ENCODE peak calls at places on chromosomes 7 and 10, in five cellular contexts. One of them, this sample, is unnamed. For H3K27me3, the result is how much of the 10 kb centered on the place peaks cover.

GRCh38 chr7:117132385-117133120 is 179.3 kb downstream of the ST7 start:
- DNase-seq in hepatocyte: no peak
- DNase-seq in IMR-90: peak
- DNase-seq in A673: no peak
- DNase-seq in thoracic aorta: no peak
- DNase-seq in this sample: peak

GRCh38 chr7:16129431-16130126 is 291.8 kb downstream of the CRPPA start:
- DNase-seq in hepatocyte: no peak
- DNase-seq in IMR-90: peak
- DNase-seq in A673: peak
- DNase-seq in thoracic aorta: no peak
- DNase-seq in this sample: peak

GRCh38 chr7:28408974-28409715 is 3.2 kb upstream of the CREB5 start:
- DNase-seq in hepatocyte: peak
- DNase-seq in IMR-90: peak
- DNase-seq in A673: peak
- DNase-seq in thoracic aorta: peak
- DNase-seq in this sample: peak

GRCh38 chr7:34719651-34720050 is 61.6 kb downstream of the NPSR1 start:
- DNase-seq in hepatocyte: no peak
- DNase-seq in IMR-90: no peak
- DNase-seq in A673: no peak
- DNase-seq in thoracic aorta: no peak
- DNase-seq in this sample: no peak

GRCh38 chr7:80014507-80014906 is 120.1 kb upstream of the GNAI1 start:
- DNase-seq in hepatocyte: peak
- DNase-seq in IMR-90: peak
- DNase-seq in A673: peak
- DNase-seq in thoracic aorta: no peak
- DNase-seq in this sample: peak

GRCh38 chr7:8982338-8982994 is 549.1 kb downstream of the NXPH1 start:
- DNase-seq in hepatocyte: no peak
- DNase-seq in IMR-90: no peak
- DNase-seq in A673: peak
- DNase-seq in thoracic aorta: no peak
- DNase-seq in this sample: no peak

GRCh38 chr10:79446451-79447020 is 1.1 kb upstream of the ZCCHC24 start:
- DNase-seq in hepatocyte: peak
- DNase-seq in IMR-90: no peak
- DNase-seq in A673: no peak
- DNase-seq in thoracic aorta: peak
- DNase-seq in this sample: no peak

GRCh38 chr7:2993868-2994267 is 49.8 kb downstream of the CARD11 start:
- DNase-seq in hepatocyte: no peak
- DNase-seq in IMR-90: no peak
- DNase-seq in A673: no peak
- DNase-seq in thoracic aorta: no peak
- DNase-seq in this sample: no peak

GRCh38 chr7:159137906-159138305 is 6.8 kb downstream of the VIPR2 start:
- DNase-seq in hepatocyte: no peak
- DNase-seq in IMR-90: no peak
- DNase-seq in A673: no peak
- DNase-seq in thoracic aorta: no peak
- DNase-seq in this sample: no peak

GRCh38 chr7:70616821-70617220 is 515.1 kb upstream of the GALNT17 start:
- DNase-seq in hepatocyte: no peak
- DNase-seq in IMR-90: no peak
- DNase-seq in A673: no peak
- DNase-seq in thoracic aorta: no peak
- DNase-seq in this sample: no peak

GRCh38 chr7:93171606-93172226 is 23.5 kb upstream of the SAMD9L start:
- DNase-seq in hepatocyte: no peak
- DNase-seq in IMR-90: no peak
- DNase-seq in A673: no peak
- DNase-seq in thoracic aorta: no peak
- DNase-seq in this sample: peak

GRCh38 chr10:22278441-22278782 is 37.8 kb upstream of the COMMD3 start:
- DNase-seq in hepatocyte: no peak
- DNase-seq in IMR-90: no peak
- DNase-seq in A673: no peak
- DNase-seq in thoracic aorta: no peak
- DNase-seq in this sample: no peak

GRCh38 chr10:103789771-103790201 is 65.6 kb downstream of the SH3PXD2A start:
- DNase-seq in hepatocyte: peak
- DNase-seq in IMR-90: no peak
- DNase-seq in A673: no peak
- DNase-seq in thoracic aorta: no peak
- DNase-seq in this sample: peak

GRCh38 chr10:133379152-133379800 is at the start of gene PAOX:
- DNase-seq in hepatocyte: peak
- DNase-seq in IMR-90: peak
- DNase-seq in A673: no peak
- DNase-seq in thoracic aorta: no peak
- DNase-seq in this sample: peak

GRCh38 chr7:52079726-52080125 is 763.1 kb upstream of the COBL start:
- DNase-seq in hepatocyte: no peak
- DNase-seq in IMR-90: no peak
- DNase-seq in A673: no peak
- DNase-seq in thoracic aorta: no peak
- DNase-seq in this sample: no peak

GRCh38 chr10:50625663-50626062 is 1.9 kb upstream of the SGMS1 start:
- DNase-seq in hepatocyte: peak
- DNase-seq in IMR-90: no peak
- DNase-seq in A673: peak
- DNase-seq in thoracic aorta: no peak
- DNase-seq in this sample: no peak

GRCh38 chr7:74044366-74045350 is 16.7 kb downstream of the ELN start:
- DNase-seq in hepatocyte: no peak
- DNase-seq in IMR-90: no peak
- DNase-seq in A673: peak
- DNase-seq in thoracic aorta: no peak
- DNase-seq in this sample: no peak

GRCh38 chr10:43137701-43137970 is 609 bp upstream of the CSGALNACT2 start:
- DNase-seq in hepatocyte: peak
- DNase-seq in IMR-90: peak
- DNase-seq in A673: peak
- DNase-seq in thoracic aorta: no peak
- DNase-seq in this sample: no peak

GRCh38 chr10:64134676-64135075 is 613.5 kb downstream of the REEP3 start:
- DNase-seq in hepatocyte: no peak
- DNase-seq in IMR-90: no peak
- DNase-seq in A673: no peak
- DNase-seq in thoracic aorta: no peak
- DNase-seq in this sample: no peak

GRCh38 chr7:143396625-143397556 is 11.8 kb downstream of the EPHA1 start:
- DNase-seq in hepatocyte: no peak
- DNase-seq in IMR-90: peak
- DNase-seq in A673: no peak
- DNase-seq in thoracic aorta: no peak
- DNase-seq in this sample: no peak

GRCh38 chr7:34128762-34129161 is 223.4 kb downstream of the BMPER start:
- DNase-seq in hepatocyte: no peak
- DNase-seq in IMR-90: peak
- DNase-seq in A673: peak
- DNase-seq in thoracic aorta: no peak
- DNase-seq in this sample: no peak

GRCh38 chr7:81645435-81645834 is 124.4 kb downstream of the HGF start:
- DNase-seq in hepatocyte: no peak
- DNase-seq in IMR-90: no peak
- DNase-seq in A673: no peak
- DNase-seq in thoracic aorta: no peak
- DNase-seq in this sample: no peak

GRCh38 chr10:61169294-61169693 is 225.3 kb upstream of the RHOBTB1 start:
- DNase-seq in hepatocyte: no peak
- DNase-seq in IMR-90: no peak
- DNase-seq in A673: no peak
- DNase-seq in thoracic aorta: no peak
- DNase-seq in this sample: no peak

GRCh38 chr7:80844916-80845315 is 73.9 kb downstream of the SEMA3C start:
- DNase-seq in hepatocyte: no peak
- DNase-seq in IMR-90: no peak
- DNase-seq in A673: no peak
- DNase-seq in thoracic aorta: no peak
- DNase-seq in this sample: no peak

GRCh38 chr7:132183822-132184380 is 392.4 kb downstream of the PLXNA4 start:
- DNase-seq in hepatocyte: no peak
- DNase-seq in IMR-90: no peak
- DNase-seq in A673: no peak
- DNase-seq in thoracic aorta: no peak
- DNase-seq in this sample: no peak

GRCh38 chr10:49183596-49184542 is 4.3 kb downstream of the TMEM273 start:
- DNase-seq in hepatocyte: no peak
- DNase-seq in IMR-90: no peak
- DNase-seq in A673: no peak
- DNase-seq in thoracic aorta: no peak
- DNase-seq in this sample: no peak

GRCh38 chr7:135661311-135662122 is 797 bp upstream of the STMP1 start:
- DNase-seq in hepatocyte: peak
- DNase-seq in IMR-90: no peak
- DNase-seq in A673: no peak
- DNase-seq in thoracic aorta: no peak
- DNase-seq in this sample: peak

GRCh38 chr7:5526190-5527037 is 102.8 kb upstream of the TNRC18 start:
- DNase-seq in hepatocyte: peak
- DNase-seq in IMR-90: peak
- DNase-seq in A673: no peak
- DNase-seq in thoracic aorta: no peak
- DNase-seq in this sample: peak

GRCh38 chr10:75201793-75202307 is 8.7 kb upstream of the VDAC2 start:
- DNase-seq in hepatocyte: peak
- DNase-seq in IMR-90: no peak
- DNase-seq in A673: no peak
- DNase-seq in thoracic aorta: no peak
- DNase-seq in this sample: no peak

GRCh38 chr10:31977440-31978157 is 49.0 kb upstream of the ARHGAP12 start:
- DNase-seq in hepatocyte: no peak
- DNase-seq in IMR-90: peak
- DNase-seq in A673: peak
- DNase-seq in thoracic aorta: no peak
- DNase-seq in this sample: peak

GRCh38 chr10:62903828-62904227 is 87.7 kb upstream of the EGR2 start:
- DNase-seq in hepatocyte: no peak
- DNase-seq in IMR-90: no peak
- DNase-seq in A673: no peak
- DNase-seq in thoracic aorta: no peak
- DNase-seq in this sample: peak

GRCh38 chr10:106560925-106561640 is 603.4 kb downstream of the SORCS1 start:
- DNase-seq in hepatocyte: no peak
- DNase-seq in IMR-90: peak
- DNase-seq in A673: peak
- DNase-seq in thoracic aorta: no peak
- DNase-seq in this sample: peak

GRCh38 chr7:116180302-116180701 is 30.0 kb upstream of the TES start:
- DNase-seq in hepatocyte: peak
- DNase-seq in IMR-90: peak
- DNase-seq in A673: peak
- DNase-seq in thoracic aorta: no peak
- DNase-seq in this sample: peak

DNA sequence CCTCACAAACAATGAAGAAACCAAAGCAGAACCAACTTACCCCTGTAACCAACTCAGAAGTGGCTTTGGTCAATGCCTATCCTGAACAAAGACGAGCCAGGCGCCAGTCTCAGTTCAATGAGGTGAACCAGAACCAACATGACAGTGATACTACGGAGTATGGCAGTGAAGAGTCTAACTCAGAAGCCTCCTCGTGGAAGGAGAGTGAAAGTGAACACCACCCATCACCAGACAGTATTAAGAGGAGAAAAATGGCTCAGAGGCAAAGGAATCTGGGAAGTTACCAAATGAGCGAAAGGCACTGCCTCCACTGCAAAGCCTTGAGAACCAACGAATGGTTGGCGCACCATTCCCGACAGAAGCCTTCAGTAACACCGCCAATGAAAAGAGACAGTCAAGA is 8.4 kb downstream of the SSMEM1 start:
- DNase-seq in hepatocyte: no peak
- DNase-seq in IMR-90: no peak
- DNase-seq in A673: no peak
- DNase-seq in thoracic aorta: no peak
- DNase-seq in this sample: no peak
- TF ChIP-seq CTCF in hepatocyte: no peak
- TF ChIP-seq CTCF in IMR-90: no peak
- TF ChIP-seq CTCF in A673: no peak
- TF ChIP-seq CTCF in thoracic aorta: no peak
- TF ChIP-seq CTCF in this sample: no peak

DNA sequence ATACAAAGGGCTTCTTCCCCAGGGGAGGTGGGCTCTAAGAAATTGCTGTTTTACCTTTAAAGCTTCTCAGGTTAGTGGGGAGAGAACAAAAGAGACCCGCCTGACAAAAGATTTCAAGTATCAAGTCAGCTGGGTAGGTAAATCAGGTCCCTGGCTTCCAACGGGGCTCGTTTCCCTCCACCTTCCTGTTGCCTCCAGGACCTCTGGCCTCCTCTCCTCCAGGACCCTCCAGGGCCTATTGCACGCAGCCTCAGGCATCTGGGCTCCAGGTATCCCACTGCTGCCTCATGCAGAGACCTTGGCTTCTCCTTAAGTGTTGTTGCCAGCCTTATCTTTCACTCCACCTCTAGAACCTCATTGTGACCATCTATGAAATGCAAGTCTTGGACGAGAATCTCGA is 2.9 kb downstream of the BNIP3 start:
- DNase-seq in hepatocyte: no peak
- DNase-seq in IMR-90: no peak
- DNase-seq in A673: no peak
- DNase-seq in thoracic aorta: no peak
- DNase-seq in this sample: no peak
- H3K4me3 ChIP-seq in hepatocyte: no peak
- H3K4me3 ChIP-seq in IMR-90: peak
- H3K4me3 ChIP-seq in A673: no peak
- H3K4me3 ChIP-seq in thoracic aorta: no peak
- H3K4me3 ChIP-seq in this sample: no peak

GRCh38 chr7:1344421-1344820 is 111.7 kb downstream of the UNCX start:
- DNase-seq in hepatocyte: no peak
- DNase-seq in IMR-90: no peak
- DNase-seq in A673: no peak
- DNase-seq in thoracic aorta: no peak
- DNase-seq in this sample: no peak
- H3K27me3 ChIP-seq in hepatocyte: under half
- H3K27me3 ChIP-seq in IMR-90: under half
- H3K27me3 ChIP-seq in A673: under half
- H3K27me3 ChIP-seq in thoracic aorta: under half
- H3K27me3 ChIP-seq in this sample: under half

GRCh38 chr7:157726764-157727163 is 390.0 kb downstream of the DNAJB6 start:
- DNase-seq in hepatocyte: no peak
- DNase-seq in IMR-90: no peak
- DNase-seq in A673: no peak
- DNase-seq in thoracic aorta: no peak
- DNase-seq in this sample: no peak

GRCh38 chr7:157727964-157728615 is 391.3 kb downstream of the DNAJB6 start:
- DNase-seq in hepatocyte: no peak
- DNase-seq in IMR-90: no peak
- DNase-seq in A673: no peak
- DNase-seq in thoracic aorta: no peak
- DNase-seq in this sample: no peak

GRCh38 chr7:157730614-157731013 is 393.8 kb downstream of the DNAJB6 start:
- DNase-seq in hepatocyte: no peak
- DNase-seq in IMR-90: no peak
- DNase-seq in A673: no peak
- DNase-seq in thoracic aorta: no peak
- DNase-seq in this sample: no peak

GRCh38 chr7:157734926-157735640 is 398.3 kb downstream of the DNAJB6 start:
- DNase-seq in hepatocyte: no peak
- DNase-seq in IMR-90: no peak
- DNase-seq in A673: no peak
- DNase-seq in thoracic aorta: no peak
- DNase-seq in this sample: no peak

GRCh38 chr7:157729566-157729965 is 392.8 kb downstream of the DNAJB6 start:
- DNase-seq in hepatocyte: no peak
- DNase-seq in IMR-90: no peak
- DNase-seq in A673: no peak
- DNase-seq in thoracic aorta: no peak
- DNase-seq in this sample: no peak
- TF ChIP-seq CTCF in hepatocyte: no peak
- TF ChIP-seq CTCF in IMR-90: no peak
- TF ChIP-seq CTCF in A673: no peak
- TF ChIP-seq CTCF in thoracic aorta: no peak
- TF ChIP-seq CTCF in this sample: no peak

This sample was measured in bronchial epithelial cell.